ENCODE peak calls at places on chromosome 16, in seven cellular contexts. One of them, this sample, is unnamed.
A peak's percentile ranks its signal among the peaks of the same experiment; 100 is the strongest.

GRCh38 chr16:5709889-5710288 is 612.3 kb upstream of the EEF2KMT start:
- DNase-seq in A549: no peak
- DNase-seq in H1: peak; percentile 19
- DNase-seq in K562: peak; percentile 22
- DNase-seq in IMR-90: peak; percentile 0
- DNase-seq in HepG2: no peak
- DNase-seq in GM12878: no peak
- DNase-seq in this sample: no peak

GRCh38 chr16:48612621-48613020 is 2.6 kb upstream of the N4BP1 start:
- DNase-seq in A549: no peak
- DNase-seq in H1: no peak
- DNase-seq in K562: no peak
- DNase-seq in IMR-90: no peak
- DNase-seq in HepG2: no peak
- DNase-seq in GM12878: no peak
- DNase-seq in this sample: no peak

GRCh38 chr16:71709231-71709781 is 15.2 kb downstream of the PHLPP2 start:
- DNase-seq in A549: no peak
- DNase-seq in H1: no peak
- DNase-seq in K562: no peak
- DNase-seq in IMR-90: peak; percentile 32
- DNase-seq in HepG2: no peak
- DNase-seq in GM12878: no peak
- DNase-seq in this sample: no peak

GRCh38 chr16:65500007-65500406 is 378.1 kb upstream of the CDH11 start:
- DNase-seq in A549: no peak
- DNase-seq in H1: no peak
- DNase-seq in K562: no peak
- DNase-seq in IMR-90: peak; percentile 31
- DNase-seq in HepG2: no peak
- DNase-seq in GM12878: no peak
- DNase-seq in this sample: no peak

GRCh38 chr16:19174478-19174877 is 6.4 kb downstream of the SYT17 start:
- DNase-seq in A549: no peak
- DNase-seq in H1: no peak
- DNase-seq in K562: no peak
- DNase-seq in IMR-90: no peak
- DNase-seq in HepG2: no peak
- DNase-seq in GM12878: no peak
- DNase-seq in this sample: no peak

GRCh38 chr16:58684354-58685083 is at the start of gene SLC38A7:
- DNase-seq in A549: peak; percentile 85
- DNase-seq in H1: peak; percentile 61
- DNase-seq in K562: peak; percentile 89
- DNase-seq in IMR-90: peak; percentile 80
- DNase-seq in HepG2: peak; percentile 83
- DNase-seq in GM12878: no peak
- DNase-seq in this sample: peak; percentile 50

GRCh38 chr16:78175287-78175686 is 75.8 kb downstream of the WWOX start:
- DNase-seq in A549: no peak
- DNase-seq in H1: no peak
- DNase-seq in K562: no peak
- DNase-seq in IMR-90: no peak
- DNase-seq in HepG2: no peak
- DNase-seq in GM12878: no peak
- DNase-seq in this sample: no peak

GRCh38 chr16:11586856-11587642 is at the start of gene LITAF:
- DNase-seq in A549: peak; percentile 55
- DNase-seq in H1: peak; percentile 9
- DNase-seq in K562: peak; percentile 55
- DNase-seq in IMR-90: peak; percentile 42
- DNase-seq in HepG2: no peak
- DNase-seq in GM12878: no peak
- DNase-seq in this sample: no peak

GRCh38 chr16:19935696-19936095 is 51.0 kb upstream of the GPRC5B start:
- DNase-seq in A549: no peak
- DNase-seq in H1: no peak
- DNase-seq in K562: no peak
- DNase-seq in IMR-90: no peak
- DNase-seq in HepG2: no peak
- DNase-seq in GM12878: no peak
- DNase-seq in this sample: no peak

GRCh38 chr16:8720080-8720966 is 45.9 kb downstream of the ABAT start:
- DNase-seq in A549: no peak
- DNase-seq in H1: no peak
- DNase-seq in K562: peak; percentile 16
- DNase-seq in IMR-90: no peak
- DNase-seq in HepG2: peak; percentile 85
- DNase-seq in GM12878: no peak
- DNase-seq in this sample: no peak

DNA sequence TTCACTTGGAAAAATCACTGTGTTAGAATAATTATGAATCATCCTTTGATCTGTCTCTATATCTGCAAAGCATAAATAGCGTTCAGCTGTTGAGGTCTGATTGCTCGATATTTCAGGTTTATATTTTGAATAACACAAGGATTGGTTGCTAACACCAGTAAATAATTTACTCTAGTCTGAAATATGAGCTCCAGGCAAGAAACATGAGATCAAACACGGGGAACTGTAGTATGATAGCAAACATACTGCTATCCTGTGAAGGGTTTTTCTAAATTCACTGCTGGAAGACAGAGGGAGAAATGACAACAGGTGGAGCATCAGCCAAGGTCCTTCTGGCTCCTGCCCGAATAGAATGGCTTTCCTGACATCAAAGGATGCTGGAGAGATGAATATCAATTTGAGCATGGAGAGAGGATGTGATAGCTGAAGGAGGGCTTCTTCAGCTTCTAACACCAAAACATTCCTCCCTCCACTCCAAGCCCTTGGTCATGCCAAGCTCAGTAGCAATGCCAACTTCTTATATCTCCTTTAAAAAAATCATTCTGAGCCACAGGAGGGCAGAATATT is 450.3 kb downstream of the SHISA9 start:
- DNase-seq in A549: no peak
- DNase-seq in H1: no peak
- DNase-seq in K562: no peak
- DNase-seq in IMR-90: no peak
- DNase-seq in HepG2: no peak
- DNase-seq in GM12878: no peak
- DNase-seq in this sample: no peak
- TF ChIP-seq CEBPB in A549: no peak
- TF ChIP-seq CEBPB in H1: no peak
- TF ChIP-seq CEBPB in K562: no peak
- TF ChIP-seq CEBPB in IMR-90: no peak
- TF ChIP-seq CEBPB in HepG2: no peak
- TF ChIP-seq CEBPB in GM12878: no peak
- TF ChIP-seq CEBPB in this sample: no peak

GRCh38 chr16:89248196-89249005 is 30.9 kb downstream of the ZNF778 start:
- DNase-seq in A549: no peak
- DNase-seq in H1: no peak
- DNase-seq in K562: no peak
- DNase-seq in IMR-90: no peak
- DNase-seq in HepG2: no peak
- DNase-seq in GM12878: no peak
- DNase-seq in this sample: no peak
- H3K4me3 ChIP-seq in A549: peak overlapping the region; percentile 53
- H3K4me3 ChIP-seq in H1: peak overlapping the region; percentile 72
- H3K4me3 ChIP-seq in K562: peak overlapping the region; percentile 56
- H3K4me3 ChIP-seq in IMR-90: peak overlapping the region; percentile 58
- H3K4me3 ChIP-seq in HepG2: peak overlapping the region; percentile 82
- H3K4me3 ChIP-seq in GM12878: no peak overlapping the region
- H3K4me3 ChIP-seq in this sample: peak overlapping the region; percentile 46

GRCh38 chr16:88870608-88871348 is 4.3 kb upstream of the PABPN1L start:
- DNase-seq in A549: no peak
- DNase-seq in H1: no peak
- DNase-seq in K562: peak; percentile 45
- DNase-seq in IMR-90: no peak
- DNase-seq in HepG2: no peak
- DNase-seq in GM12878: no peak
- DNase-seq in this sample: no peak
- TF ChIP-seq CEBPB in A549: no peak
- TF ChIP-seq CEBPB in H1: no peak
- TF ChIP-seq CEBPB in K562: no peak
- TF ChIP-seq CEBPB in IMR-90: no peak
- TF ChIP-seq CEBPB in HepG2: no peak
- TF ChIP-seq CEBPB in GM12878: no peak
- TF ChIP-seq CEBPB in this sample: no peak

DNA sequence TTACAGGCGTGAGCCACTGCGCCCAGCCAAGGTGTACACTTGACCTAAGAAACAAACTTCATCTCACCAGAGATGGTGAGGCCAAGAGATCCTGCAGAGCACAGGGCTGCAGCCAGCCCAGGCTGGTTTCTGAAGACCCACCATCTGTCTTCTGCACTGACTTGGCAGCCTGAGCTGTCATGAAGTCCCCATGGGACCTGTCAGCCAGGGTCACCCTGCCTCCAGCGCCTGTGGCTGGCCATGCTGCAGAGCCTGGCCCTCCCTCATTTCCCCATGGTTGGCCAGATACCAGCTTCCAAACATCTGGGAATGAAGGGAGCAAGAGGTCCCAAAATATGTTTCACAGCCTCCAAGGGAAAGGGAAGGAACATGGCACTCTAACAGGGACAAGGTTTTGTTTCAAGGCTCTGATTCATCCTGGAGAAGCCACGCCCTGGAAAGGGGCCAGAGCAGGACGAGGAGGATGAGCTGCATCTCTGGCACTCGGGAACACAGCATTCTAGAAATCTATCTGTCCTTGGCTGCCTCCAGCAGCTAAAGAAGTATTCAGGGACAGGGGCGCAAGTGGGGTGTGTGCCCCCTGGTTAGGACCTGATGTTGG is 45.3 kb downstream of the DDX19A start:
- DNase-seq in A549: peak; percentile 28
- DNase-seq in H1: no peak
- DNase-seq in K562: no peak
- DNase-seq in IMR-90: peak; percentile 70
- DNase-seq in HepG2: no peak
- DNase-seq in GM12878: no peak
- DNase-seq in this sample: no peak
- H3K4me3 ChIP-seq in A549: no peak overlapping the region
- H3K4me3 ChIP-seq in H1: no peak overlapping the region
- H3K4me3 ChIP-seq in K562: no peak overlapping the region
- H3K4me3 ChIP-seq in IMR-90: no peak overlapping the region
- H3K4me3 ChIP-seq in HepG2: no peak overlapping the region
- H3K4me3 ChIP-seq in GM12878: no peak overlapping the region
- H3K4me3 ChIP-seq in this sample: no peak overlapping the region

This sample was measured in HCT116.